ENCODE peak calls at places on chromosomes 16 and 17, in five cellular contexts. N is HT-29; G is NCI-H345; B is anterior cingulate cortex; X is stimulated activated naive CD8-positive, alpha-beta T cell treated with anti-CD3 and anti-CD28 coated beads, Interleukin-15, Interleukin-2, amounts not matched to agents 100 U/mL and 50 U/mL, for 24 hours. A is an unnamed sample.

GRCh38 chr16:57845115-57845514 is 42.8 kb upstream of the KIFC3 start:
- DNase-seq in N (no peak), G (no peak), B (no peak), X (no peak), A (no peak)

GRCh38 chr16:80718480-80719220 is 85.7 kb downstream of the CDYL2 start:
- DNase-seq in N (peak; percentile 96), G (peak; percentile 7), B (no peak), X (no peak), A (no peak)

GRCh38 chr17:42201155-42201772 is 7.0 kb upstream of the GHDC start:
- DNase-seq in N (peak; percentile 41), G (no peak), B (no peak), X (no peak), A (no peak)

GRCh38 chr16:11408261-11408660 is 63.0 kb downstream of the RMI2 start:
- DNase-seq in N (no peak), G (no peak), B (no peak), X (no peak), A (no peak)

GRCh38 chr17:81410852-81411251 is 15.6 kb downstream of the BAHCC1 start:
- DNase-seq in N (no peak), G (no peak), B (no peak), X (no peak), A (no peak)

GRCh38 chr17:67993998-67994361 is 2.3 kb downstream of the C17orf58 start:
- DNase-seq in N (no peak), G (peak; percentile 62), B (no peak), X (no peak), A (no peak)

GRCh38 chr16:2786061-2786825 is 1.1 kb downstream of the PRSS33 start:
- DNase-seq in N (no peak), G (no peak), B (no peak), X (no peak), A (no peak)

GRCh38 chr16:19305443-19305842 is 19.9 kb downstream of the CLEC19A start:
- DNase-seq in N (no peak), G (no peak), B (no peak), X (no peak), A (no peak)

GRCh38 chr17:50194441-50195195 is 6.8 kb downstream of the COL1A1 start:
- DNase-seq in N (no peak), G (no peak), B (no peak), X (no peak), A (no peak)

A was measured in amygdala.